ENCODE peak calls at places on chromosomes 4 and X, in eight cellular contexts. One of them, this sample, is unnamed.

GRCh38 chrX:34491126-34491525 is 166.0 kb downstream of the TMEM47 start:
- DNase-seq in HCT116: no peak
- DNase-seq in breast epithelium: no peak
- DNase-seq in K562: no peak
- DNase-seq in sigmoid colon: no peak
- DNase-seq in spleen: no peak
- DNase-seq in endothelial cell of umbilical vein: no peak
- DNase-seq in stomach: no peak
- DNase-seq in this sample: no peak

GRCh38 chrX:106144755-106145639 is 23.1 kb upstream of the PWWP3B start:
- DNase-seq in endothelial cell of umbilical vein: no peak
- DNase-seq in HCT116: no peak
- DNase-seq in breast epithelium: no peak
- DNase-seq in spleen: no peak
- DNase-seq in K562: no peak
- DNase-seq in stomach: peak
- DNase-seq in sigmoid colon: no peak
- DNase-seq in this sample: no peak

GRCh38 chr4:13653356-13653755 is 25.8 kb upstream of the BOD1L1 start:
- DNase-seq in HCT116: no peak
- DNase-seq in sigmoid colon: no peak
- DNase-seq in stomach: no peak
- DNase-seq in endothelial cell of umbilical vein: no peak
- DNase-seq in spleen: no peak
- DNase-seq in breast epithelium: no peak
- DNase-seq in K562: no peak
- DNase-seq in this sample: no peak

GRCh38 chrX:68288127-68288526 is 145.2 kb downstream of the OPHN1 start:
- DNase-seq in spleen: no peak
- DNase-seq in endothelial cell of umbilical vein: no peak
- DNase-seq in sigmoid colon: no peak
- DNase-seq in K562: no peak
- DNase-seq in stomach: no peak
- DNase-seq in breast epithelium: no peak
- DNase-seq in HCT116: no peak
- DNase-seq in this sample: no peak

GRCh38 chrX:125710403-125711062 is 390.9 kb downstream of the TEX13C start:
- DNase-seq in endothelial cell of umbilical vein: no peak
- DNase-seq in spleen: peak
- DNase-seq in HCT116: no peak
- DNase-seq in stomach: no peak
- DNase-seq in breast epithelium: no peak
- DNase-seq in K562: no peak
- DNase-seq in sigmoid colon: no peak
- DNase-seq in this sample: no peak

GRCh38 chrX:79570524-79571240 is 203.5 kb upstream of the ITM2A start:
- DNase-seq in stomach: no peak
- DNase-seq in K562: no peak
- DNase-seq in breast epithelium: no peak
- DNase-seq in spleen: peak
- DNase-seq in HCT116: no peak
- DNase-seq in endothelial cell of umbilical vein: no peak
- DNase-seq in sigmoid colon: no peak
- DNase-seq in this sample: no peak

GRCh38 chr4:665751-666435 is 8.2 kb downstream of the ATP5ME start:
- DNase-seq in K562: no peak
- DNase-seq in spleen: peak
- DNase-seq in HCT116: no peak
- DNase-seq in sigmoid colon: peak
- DNase-seq in endothelial cell of umbilical vein: no peak
- DNase-seq in breast epithelium: no peak
- DNase-seq in stomach: no peak
- DNase-seq in this sample: no peak

GRCh38 chrX:117610806-117611205 is 505.8 kb downstream of the KLHL13 start:
- DNase-seq in K562: no peak
- DNase-seq in endothelial cell of umbilical vein: no peak
- DNase-seq in spleen: no peak
- DNase-seq in sigmoid colon: no peak
- DNase-seq in HCT116: no peak
- DNase-seq in breast epithelium: no peak
- DNase-seq in stomach: no peak
- DNase-seq in this sample: no peak

GRCh38 chr4:61994036-61994435 is 793.9 kb downstream of the ADGRL3 start:
- DNase-seq in sigmoid colon: no peak
- DNase-seq in HCT116: no peak
- DNase-seq in stomach: no peak
- DNase-seq in breast epithelium: no peak
- DNase-seq in spleen: no peak
- DNase-seq in K562: no peak
- DNase-seq in endothelial cell of umbilical vein: no peak
- DNase-seq in this sample: peak

GRCh38 chr4:108224628-108225053 is 55.9 kb upstream of the LEF1 start:
- DNase-seq in spleen: no peak
- DNase-seq in K562: peak
- DNase-seq in sigmoid colon: no peak
- DNase-seq in stomach: no peak
- DNase-seq in HCT116: no peak
- DNase-seq in endothelial cell of umbilical vein: no peak
- DNase-seq in breast epithelium: no peak
- DNase-seq in this sample: no peak

GRCh38 chr4:24642941-24643628 is 58.7 kb upstream of the DHX15 start:
- DNase-seq in stomach: no peak
- DNase-seq in K562: no peak
- DNase-seq in breast epithelium: no peak
- DNase-seq in spleen: no peak
- DNase-seq in endothelial cell of umbilical vein: no peak
- DNase-seq in sigmoid colon: no peak
- DNase-seq in HCT116: no peak
- DNase-seq in this sample: no peak

GRCh38 chr4:37246891-37247290 is 2.3 kb downstream of the NWD2 start:
- DNase-seq in breast epithelium: no peak
- DNase-seq in sigmoid colon: no peak
- DNase-seq in stomach: no peak
- DNase-seq in spleen: no peak
- DNase-seq in K562: no peak
- DNase-seq in endothelial cell of umbilical vein: no peak
- DNase-seq in HCT116: no peak
- DNase-seq in this sample: no peak

GRCh38 chr4:99625369-99625768 is 32.3 kb downstream of the C4orf54 start:
- DNase-seq in endothelial cell of umbilical vein: no peak
- DNase-seq in breast epithelium: no peak
- DNase-seq in HCT116: no peak
- DNase-seq in K562: no peak
- DNase-seq in stomach: no peak
- DNase-seq in spleen: no peak
- DNase-seq in sigmoid colon: no peak
- DNase-seq in this sample: no peak

GRCh38 chr4:127479031-127479622 is 153.6 kb upstream of the INTU start:
- DNase-seq in sigmoid colon: no peak
- DNase-seq in spleen: no peak
- DNase-seq in HCT116: peak
- DNase-seq in breast epithelium: no peak
- DNase-seq in stomach: no peak
- DNase-seq in endothelial cell of umbilical vein: peak
- DNase-seq in K562: peak
- DNase-seq in this sample: no peak

GRCh38 chr4:189835505-189835904 is 105.2 kb upstream of the FRG1 start:
- DNase-seq in sigmoid colon: no peak
- DNase-seq in HCT116: no peak
- DNase-seq in breast epithelium: no peak
- DNase-seq in spleen: no peak
- DNase-seq in endothelial cell of umbilical vein: peak
- DNase-seq in K562: no peak
- DNase-seq in stomach: no peak
- DNase-seq in this sample: no peak

GRCh38 chrX:44908198-44908597 is 35.2 kb downstream of the KDM6A start:
- DNase-seq in endothelial cell of umbilical vein: no peak
- DNase-seq in K562: no peak
- DNase-seq in sigmoid colon: no peak
- DNase-seq in spleen: peak
- DNase-seq in breast epithelium: no peak
- DNase-seq in stomach: no peak
- DNase-seq in HCT116: no peak
- DNase-seq in this sample: no peak

GRCh38 chr4:11042760-11043159 is 358.2 kb upstream of the CLNK start:
- DNase-seq in endothelial cell of umbilical vein: no peak
- DNase-seq in breast epithelium: no peak
- DNase-seq in stomach: no peak
- DNase-seq in spleen: no peak
- DNase-seq in HCT116: no peak
- DNase-seq in K562: no peak
- DNase-seq in sigmoid colon: no peak
- DNase-seq in this sample: no peak
- H3K4me3 ChIP-seq in endothelial cell of umbilical vein: no peak
- H3K4me3 ChIP-seq in breast epithelium: no peak
- H3K4me3 ChIP-seq in stomach: no peak
- H3K4me3 ChIP-seq in spleen: no peak
- H3K4me3 ChIP-seq in HCT116: no peak
- H3K4me3 ChIP-seq in K562: no peak
- H3K4me3 ChIP-seq in sigmoid colon: no peak
- H3K4me3 ChIP-seq in this sample: no peak

DNA sequence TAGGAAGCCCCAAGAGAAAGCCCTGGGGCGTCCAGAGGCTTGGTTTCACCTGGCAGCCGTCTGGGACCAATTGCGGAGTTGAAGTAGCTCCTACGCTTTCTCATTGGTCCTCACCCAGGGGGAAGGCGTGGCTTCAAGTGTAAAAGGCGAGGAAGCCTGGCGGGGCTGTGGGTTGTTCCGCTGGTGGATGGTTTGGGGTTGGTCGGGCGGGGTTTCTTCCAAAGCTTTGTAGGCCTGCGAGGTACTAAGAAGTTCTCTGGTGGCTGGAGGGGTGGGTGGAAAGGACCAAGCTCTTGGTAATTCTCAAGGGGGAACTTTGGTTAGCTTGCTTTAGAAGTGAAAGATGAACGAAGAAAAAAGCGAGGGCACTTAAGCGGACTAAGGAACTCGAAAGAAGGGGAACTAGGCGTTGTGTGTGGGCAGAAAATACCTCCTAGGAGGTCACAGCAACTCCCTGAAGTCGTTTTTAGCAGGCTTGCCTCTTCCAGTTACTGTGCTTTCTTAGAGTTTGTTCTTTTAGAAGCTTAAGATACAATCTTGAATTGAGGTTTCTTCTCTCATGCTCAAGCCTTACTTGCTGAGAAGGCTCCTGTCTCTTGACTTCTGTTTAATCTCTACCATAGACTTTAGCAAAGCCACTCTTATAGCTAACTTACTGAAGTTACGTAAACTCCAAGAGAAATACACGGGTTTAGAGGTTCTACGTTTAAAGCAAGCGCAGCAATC is 36.7 kb downstream of the CCNG2 start:
- DNase-seq in endothelial cell of umbilical vein: no peak
- DNase-seq in spleen: peak
- DNase-seq in HCT116: no peak
- DNase-seq in sigmoid colon: peak
- DNase-seq in K562: peak
- DNase-seq in stomach: peak
- DNase-seq in breast epithelium: no peak
- DNase-seq in this sample: peak
- TF ChIP-seq POLR2A in endothelial cell of umbilical vein: no peak
- TF ChIP-seq POLR2A in spleen: no peak
- TF ChIP-seq POLR2A in HCT116: no peak
- TF ChIP-seq POLR2A in sigmoid colon: no peak
- TF ChIP-seq POLR2A in K562: no peak
- TF ChIP-seq POLR2A in stomach: no peak
- TF ChIP-seq POLR2A in breast epithelium: no peak
- TF ChIP-seq POLR2A in this sample: peak

GRCh38 chr4:38621831-38622230 is 42.2 kb upstream of the KLF3 start:
- DNase-seq in sigmoid colon: no peak
- DNase-seq in endothelial cell of umbilical vein: no peak
- DNase-seq in stomach: no peak
- DNase-seq in spleen: no peak
- DNase-seq in breast epithelium: no peak
- DNase-seq in K562: no peak
- DNase-seq in HCT116: no peak
- DNase-seq in this sample: peak

GRCh38 chr4:38623260-38623659 is 40.7 kb upstream of the KLF3 start:
- DNase-seq in HCT116: no peak
- DNase-seq in endothelial cell of umbilical vein: no peak
- DNase-seq in K562: no peak
- DNase-seq in sigmoid colon: no peak
- DNase-seq in spleen: no peak
- DNase-seq in stomach: no peak
- DNase-seq in breast epithelium: no peak
- DNase-seq in this sample: no peak

GRCh38 chr4:38620025-38620424 is 44.0 kb upstream of the KLF3 start:
- DNase-seq in HCT116: no peak
- DNase-seq in stomach: no peak
- DNase-seq in sigmoid colon: no peak
- DNase-seq in endothelial cell of umbilical vein: no peak
- DNase-seq in breast epithelium: no peak
- DNase-seq in K562: no peak
- DNase-seq in spleen: no peak
- DNase-seq in this sample: no peak

GRCh38 chr4:38620527-38620926 is 43.5 kb upstream of the KLF3 start:
- DNase-seq in endothelial cell of umbilical vein: no peak
- DNase-seq in spleen: no peak
- DNase-seq in HCT116: no peak
- DNase-seq in breast epithelium: no peak
- DNase-seq in K562: no peak
- DNase-seq in sigmoid colon: no peak
- DNase-seq in stomach: no peak
- DNase-seq in this sample: no peak

DNA sequence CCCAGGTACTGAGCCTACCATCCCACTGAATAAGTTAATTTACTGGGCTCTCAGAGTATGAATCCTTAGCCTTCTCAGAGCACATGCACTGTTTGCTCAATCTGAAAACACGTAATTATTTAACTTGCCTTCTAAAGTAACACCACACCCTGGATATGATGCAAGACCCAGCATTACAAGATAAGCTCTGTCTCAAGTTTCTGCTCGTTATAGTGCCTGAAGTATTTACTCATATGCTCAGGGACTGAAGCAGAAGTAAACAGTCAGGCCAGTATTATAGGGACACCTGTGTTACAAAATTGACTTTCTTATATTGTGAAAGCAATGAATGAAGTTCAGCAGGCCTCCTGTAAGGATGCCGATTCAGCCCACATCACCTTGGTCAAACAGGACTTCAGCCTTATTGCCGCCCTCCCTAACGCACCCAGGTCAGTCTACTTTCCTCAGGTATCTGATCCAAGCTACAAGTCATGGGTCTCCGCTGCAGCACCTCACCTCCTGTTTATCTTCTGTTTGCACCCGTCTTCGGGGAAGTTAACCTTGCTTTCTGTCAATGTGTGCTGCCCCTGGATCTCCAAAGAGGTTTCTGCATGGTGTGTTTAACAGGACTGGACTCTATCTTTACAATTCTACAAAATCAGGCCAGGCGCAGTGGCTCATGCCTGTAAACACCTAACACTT is 42.9 kb upstream of the KLF3 start:
- DNase-seq in breast epithelium: no peak
- DNase-seq in endothelial cell of umbilical vein: no peak
- DNase-seq in sigmoid colon: no peak
- DNase-seq in spleen: no peak
- DNase-seq in stomach: peak
- DNase-seq in HCT116: peak
- DNase-seq in K562: peak
- DNase-seq in this sample: peak
- TF ChIP-seq POLR2AphosphoS5 in breast epithelium: no peak
- TF ChIP-seq POLR2AphosphoS5 in endothelial cell of umbilical vein: no peak
- TF ChIP-seq POLR2AphosphoS5 in sigmoid colon: no peak
- TF ChIP-seq POLR2AphosphoS5 in spleen: no peak
- TF ChIP-seq POLR2AphosphoS5 in stomach: peak
- TF ChIP-seq POLR2AphosphoS5 in HCT116: peak
- TF ChIP-seq POLR2AphosphoS5 in K562: no peak
- TF ChIP-seq POLR2AphosphoS5 in this sample: peak

GRCh38 chr4:54090804-54091623 is 8.9 kb upstream of the GSX2 start:
- DNase-seq in HCT116: no peak
- DNase-seq in spleen: no peak
- DNase-seq in endothelial cell of umbilical vein: peak
- DNase-seq in breast epithelium: no peak
- DNase-seq in stomach: peak
- DNase-seq in K562: no peak
- DNase-seq in sigmoid colon: no peak
- DNase-seq in this sample: peak
- H3K4me3 ChIP-seq in HCT116: peak
- H3K4me3 ChIP-seq in spleen: peak
- H3K4me3 ChIP-seq in endothelial cell of umbilical vein: peak
- H3K4me3 ChIP-seq in breast epithelium: peak
- H3K4me3 ChIP-seq in stomach: peak
- H3K4me3 ChIP-seq in K562: no peak
- H3K4me3 ChIP-seq in sigmoid colon: peak
- H3K4me3 ChIP-seq in this sample: no peak